ENCODE peak calls at places on chromosome 10, in six cellular contexts. S is GM23248, Z is NCI-H774, W is GM06990, R is fibroblast of pulmonary artery, T is stromal cell of bone marrow. H is an unnamed sample.

GRCh38 chr10:129602938-129603520 is 136.0 kb downstream of the MGMT start:
- DNase-seq in S (no peak), Z (no peak), W (no peak), R (no peak), T (no peak), H (no peak)

GRCh38 chr10:103870503-103870902 is 15.1 kb upstream of the SH3PXD2A start:
- DNase-seq in S (peak; percentile 81), Z (no peak), W (no peak), R (no peak), T (no peak), H (no peak)

GRCh38 chr10:6721964-6722615 is 142.0 kb upstream of the PRKCQ start:
- DNase-seq in S (peak; percentile 96), Z (no peak), W (no peak), R (peak; percentile 95), T (peak; percentile 57), H (peak; percentile 92)

GRCh38 chr10:27158421-27158820 is 3.3 kb downstream of the MASTL start:
- DNase-seq in S (peak; percentile 48), Z (peak; percentile 75), W (no peak), R (no peak), T (no peak), H (no peak)

GRCh38 chr10:725786-726185 is 36.3 kb upstream of the DIP2C start:
- DNase-seq in S (peak; percentile 69), Z (no peak), W (no peak), R (no peak), T (peak; percentile 18), H (no peak)

GRCh38 chr10:132528064-132528800 is 9.4 kb upstream of the INPP5A start:
- DNase-seq in S (no peak), Z (no peak), W (no peak), R (no peak), T (no peak), H (no peak)

GRCh38 chr10:57992321-57993077 is 275.2 kb downstream of the IPMK start:
- DNase-seq in S (no peak), Z (no peak), W (no peak), R (peak; percentile 22), T (no peak), H (no peak)

GRCh38 chr10:60937022-60937421 is 7.0 kb downstream of the RHOBTB1 start:
- DNase-seq in S (no peak), Z (no peak), W (no peak), R (no peak), T (no peak), H (no peak)

GRCh38 chr10:6128591-6129383 is 40.0 kb downstream of the RBM17 start:
- DNase-seq in S (peak; percentile 70), Z (no peak), W (no peak), R (peak; percentile 51), T (no peak), H (no peak)